ENCODE peak calls at places on chromosomes 13 and 19, in eight cellular contexts. W is iPS DF 19.7; Y is mesenchymal stem cell; D is right cardiac atrium; Q is Panc1; M is HuH-7.5; R is stimulated activated effector memory CD8-positive, alpha-beta T cell treated with anti-CD3 and anti-CD28 coated beads, Interleukin-12 subunit alpha, Interleukin-12 subunit beta, amount 100 ng/mL, for 72 hours; N is EH. O is an unnamed sample.

GRCh38 chr13:87661471-87661870 is 9.7 kb upstream of the SLITRK5 start:
- DNase-seq in W (no peak), Y (peak), D (no peak), Q (no peak), M (no peak), R (no peak), N (no peak), O (no peak)

GRCh38 chr13:49357694-49358093 is 86.2 kb downstream of the CAB39L start:
- DNase-seq in W (no peak), Y (peak), D (no peak), Q (no peak), M (no peak), R (no peak), N (peak), O (peak)

GRCh38 chr19:18205180-18205915 is 1.5 kb upstream of the RAB3A start:
- DNase-seq in W (no peak), Y (peak), D (peak), Q (no peak), M (no peak), R (peak), N (peak), O (peak)

GRCh38 chr19:10848208-10848843 is at the start of gene C19orf38:
- DNase-seq in W (no peak), Y (no peak), D (no peak), Q (no peak), M (no peak), R (no peak), N (no peak), O (no peak)

GRCh38 chr19:48085904-48086864 is 24.4 kb downstream of the PLA2G4C start:
- DNase-seq in W (no peak), Y (no peak), D (no peak), Q (no peak), M (no peak), R (no peak), N (no peak), O (no peak)

GRCh38 chr13:30934381-30934780 is 1.9 kb downstream of the TEX26 start:
- DNase-seq in W (peak), Y (no peak), D (no peak), Q (no peak), M (no peak), R (no peak), N (no peak), O (no peak)

GRCh38 chr13:110055089-110055488 is 251.9 kb downstream of the COL4A1 start:
- DNase-seq in W (no peak), Y (peak), D (no peak), Q (no peak), M (no peak), R (no peak), N (no peak), O (peak)

GRCh38 chr13:51768976-51769375 is 35.0 kb downstream of the DHRS12 start:
- DNase-seq in W (no peak), Y (no peak), D (peak), Q (no peak), M (no peak), R (no peak), N (no peak), O (no peak)

GRCh38 chr19:39155741-39156140 is 30.2 kb downstream of the PAK4 start:
- DNase-seq in W (no peak), Y (no peak), D (no peak), Q (no peak), M (no peak), R (no peak), N (no peak), O (no peak)